ENCODE peak calls at places on chromosomes 11 and 22, in five cellular contexts. U, H, Y, E and I are unnamed samples.

GRCh38 chr11:69500285-69501120 is 19.0 kb downstream of the LINC01488 start:
- DNase-seq in E (no peak), H (no peak), U (no peak), Y (no peak), I (no peak)

GRCh38 chr22:44577391-44578114 is 79.5 kb upstream of the RTL6 start:
- DNase-seq in U (no peak), H (no peak), Y (no peak), E (no peak), I (no peak)

GRCh38 chr11:32840587-32840986 is 10.9 kb downstream of the PRRG4 start:
- DNase-seq in H (no peak), U (no peak), Y (no peak), E (no peak), I (no peak)

GRCh38 chr22:48496987-48497650 is 1330.6 kb downstream of the BRD1 start:
- DNase-seq in U (no peak), E (no peak), Y (no peak), H (no peak), I (no peak)

GRCh38 chr11:41926339-41926738 is 466.9 kb upstream of the LRRC4C start:
- DNase-seq in U (no peak), E (no peak), H (no peak), Y (no peak), I (no peak)

GRCh38 chr22:23305321-23305910 is 125.1 kb downstream of the BCR start:
- DNase-seq in H (no peak), U (no peak), Y (peak), E (no peak), I (no peak)

GRCh38 chr11:134978388-134979088 is 566.5 kb upstream of the B3GAT1 start:
- DNase-seq in Y (peak), E (no peak), U (no peak), H (no peak), I (no peak)

GRCh38 chr22:24137595-24137994 is 43.7 kb upstream of the SUSD2 start:
- DNase-seq in Y (peak), U (no peak), H (no peak), E (no peak), I (no peak)

GRCh38 chr11:126173257-126173656 is 38.2 kb downstream of the RPUSD4 start:
- DNase-seq in Y (no peak), U (no peak), E (no peak), H (no peak), I (no peak)

GRCh38 chr22:28181332-28181731 is 262.3 kb upstream of the PITPNB start:
- DNase-seq in U (no peak), E (peak), Y (no peak), H (no peak), I (no peak)

GRCh38 chr11:20363149-20363499 is 390 bp upstream of the HTATIP2 start:
- DNase-seq in Y (peak), H (no peak), U (no peak), E (no peak), I (no peak)

GRCh38 chr11:35464308-35464707 is 45.0 kb upstream of the SLC1A2 start:
- DNase-seq in E (peak), Y (no peak), U (no peak), H (no peak), I (no peak)

GRCh38 chr11:75654314-75654713 is 14.5 kb downstream of the MAP6 start:
- DNase-seq in U (no peak), E (no peak), H (no peak), Y (no peak), I (no peak)

GRCh38 chr11:69010964-69011623 is 2.0 kb downstream of the MRGPRF start:
- DNase-seq in Y (no peak), U (no peak), E (peak), H (peak), I (peak)

GRCh38 chr11:47178737-47179654 is 2.3 kb upstream of the ARFGAP2 start:
- DNase-seq in E (no peak), U (no peak), H (no peak), Y (no peak), I (no peak)

GRCh38 chr11:117824571-117825537 is at the start of gene FXYD2:
- DNase-seq in Y (peak), E (peak), U (no peak), H (no peak), I (peak)

GRCh38 chr11:125263268-125263790 is 98.8 kb downstream of the PKNOX2 start:
- DNase-seq in H (peak), U (no peak), Y (peak), E (peak), I (peak)

GRCh38 chr11:312092-312816 is 1.6 kb upstream of the IFITM1 start:
- DNase-seq in U (no peak), Y (no peak), E (no peak), H (no peak), I (peak)

GRCh38 chr22:20304646-20305045 is 15.2 kb downstream of the DGCR6L start:
- DNase-seq in H (no peak), U (no peak), E (no peak), Y (no peak), I (no peak)

GRCh38 chr22:42357634-42358296 is 74.4 kb downstream of the NFAM1 start:
- DNase-seq in H (no peak), Y (no peak), U (no peak), E (no peak), I (peak)